ENCODE peak calls at places on chromosomes 7 and 10, in six cellular contexts. D is esophagus squamous epithelium, W is ovary, V is HCT116, X is right lobe of liver, U is NB4. L is an unnamed sample.

GRCh38 chr10:78502208-78502943 is 468.7 kb downstream of the RPS24 start:
- DNase-seq in U (peak; percentile 56), D (no peak), V (no peak), X (no peak), W (no peak), L (peak; percentile 67)

GRCh38 chr7:89771003-89771636 is 383.1 kb upstream of the STEAP1 start:
- DNase-seq in U (no peak), W (no peak), X (no peak), D (no peak), V (no peak), L (no peak)

GRCh38 chr7:57876-58275 is 134.5 kb upstream of the FAM20C start:
- DNase-seq in W (peak; percentile 28), X (peak; percentile 44), D (no peak), U (no peak), V (no peak), L (no peak)

GRCh38 chr10:92692085-92692671 is 2.4 kb downstream of the HHEX start:
- DNase-seq in X (peak; percentile 66), W (no peak), V (no peak), U (no peak), D (no peak), L (no peak)

GRCh38 chr7:158828343-158829020 is 827 bp downstream of the ESYT2 start:
- DNase-seq in X (peak; percentile 73), W (peak; percentile 80), U (peak; percentile 68), V (no peak), D (no peak), L (no peak)

GRCh38 chr7:81577642-81578349 is 192.1 kb downstream of the HGF start:
- DNase-seq in D (no peak), W (no peak), V (no peak), U (no peak), X (no peak), L (no peak)

GRCh38 chr10:6203331-6204062 is 765 bp downstream of the PFKFB3 start:
- DNase-seq in W (peak; percentile 81), D (no peak), U (peak; percentile 66), V (no peak), X (peak; percentile 72), L (peak; percentile 47)

GRCh38 chr10:119543814-119544642 is 1.5 kb upstream of the RGS10 start:
- DNase-seq in W (no peak), D (no peak), V (no peak), X (no peak), U (no peak), L (no peak)

GRCh38 chr10:127117125-127117524 is 79.3 kb downstream of the INSYN2A start:
- DNase-seq in U (peak; percentile 57), D (no peak), W (peak; percentile 69), X (no peak), V (no peak), L (peak; percentile 64)

GRCh38 chr10:20276127-20276979 is 460.1 kb downstream of the PLXDC2 start:
- DNase-seq in W (no peak), D (no peak), U (no peak), V (no peak), X (no peak), L (no peak)

GRCh38 chr10:70084189-70084588 is 31.5 kb downstream of the MACROH2A2 start:
- DNase-seq in D (no peak), W (no peak), U (peak; percentile 16), V (no peak), X (no peak), L (no peak)

GRCh38 chr10:127338391-127339108 is 142.2 kb upstream of the INSYN2A start:
- DNase-seq in U (no peak), V (no peak), D (no peak), X (no peak), W (no peak), L (no peak)

GRCh38 chr7:157007470-157008066 is 2.9 kb downstream of the MNX1 start:
- DNase-seq in D (no peak), W (no peak), V (no peak), X (no peak), U (no peak), L (no peak)

GRCh38 chr7:137036768-137037167 is 168.3 kb downstream of the CHRM2 start:
- DNase-seq in X (no peak), U (no peak), D (no peak), W (no peak), V (no peak), L (peak; percentile 60)

GRCh38 chr7:134639061-134639460 is 7.6 kb upstream of the BPGM start:
- DNase-seq in D (no peak), X (no peak), W (no peak), U (no peak), V (no peak), L (no peak)

GRCh38 chr7:55415173-55415778 is 50.1 kb downstream of the LANCL2 start:
- DNase-seq in U (peak; percentile 82), V (peak; percentile 43), D (peak; percentile 14), X (peak; percentile 80), W (peak; percentile 82), L (peak; percentile 65)

GRCh38 chr10:49235392-49235791 is 47.2 kb upstream of the TMEM273 start:
- DNase-seq in V (no peak), W (no peak), X (no peak), U (no peak), D (no peak), L (no peak)

GRCh38 chr10:581776-582330 is 107.6 kb downstream of the DIP2C start:
- DNase-seq in V (no peak), D (no peak), W (no peak), X (no peak), U (no peak), L (peak; percentile 74)

DNA sequence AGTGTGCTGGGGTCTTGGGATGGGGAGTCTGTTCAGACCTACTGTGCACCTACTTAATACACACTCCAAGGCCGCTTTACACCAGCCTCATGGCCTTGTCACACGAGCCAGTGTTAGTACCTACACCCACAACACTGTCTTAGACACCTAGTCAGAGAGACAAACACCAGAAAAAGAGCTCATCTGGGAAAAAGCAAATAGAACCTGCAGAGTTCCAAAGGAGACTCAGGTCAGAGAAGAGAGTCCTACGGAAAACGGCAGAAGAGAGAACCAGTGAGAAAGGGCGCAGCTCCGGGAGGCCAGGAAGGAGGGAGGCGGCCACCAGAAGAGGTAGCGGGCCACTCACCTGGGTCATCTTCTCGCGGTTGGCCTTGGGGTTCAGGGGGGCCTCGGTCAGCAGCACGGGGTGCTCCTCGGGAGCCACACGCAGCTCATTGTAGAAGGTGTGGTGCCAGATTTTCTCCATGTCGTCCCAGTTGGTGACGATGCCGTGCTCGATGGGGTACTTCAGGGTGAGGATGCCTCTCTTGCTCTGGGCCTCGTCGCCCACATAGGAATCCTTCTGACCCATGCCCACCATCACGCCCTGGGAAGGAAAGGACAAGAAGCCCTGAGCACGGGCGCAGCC is 105.3 kb upstream of the TNRC18 start:
- DNase-seq in D (no peak), X (no peak), W (no peak), U (peak; percentile 46), V (no peak), L (no peak)
- TF ChIP-seq POLR2A in D (no peak), X (no peak), W (no peak), U (no peak), V (no peak), L (no peak)

GRCh38 chr7:155303897-155304296 is 6.2 kb downstream of the INSIG1 start:
- DNase-seq in V (no peak), D (no peak), X (no peak), U (no peak), W (no peak), L (no peak)

GRCh38 chr7:155300641-155301452 is 3.2 kb downstream of the INSIG1 start:
- DNase-seq in W (no peak), D (no peak), X (peak; percentile 64), V (no peak), U (no peak), L (no peak)

GRCh38 chr7:155299539-155300202 is 2.0 kb downstream of the INSIG1 start:
- DNase-seq in X (peak; percentile 46), W (no peak), U (peak; percentile 45), D (no peak), V (no peak), L (no peak)

GRCh38 chr7:155305251-155305904 is 7.7 kb downstream of the INSIG1 start:
- DNase-seq in W (no peak), U (no peak), V (no peak), D (no peak), X (no peak), L (no peak)

GRCh38 chr7:155303039-155303593 is 5.4 kb downstream of the INSIG1 start:
- DNase-seq in X (no peak), W (no peak), D (no peak), U (no peak), V (no peak), L (no peak)
- TF ChIP-seq POLR2A in X (no peak), W (no peak), D (no peak), U (no peak), V (no peak), L (no peak)

DNA sequence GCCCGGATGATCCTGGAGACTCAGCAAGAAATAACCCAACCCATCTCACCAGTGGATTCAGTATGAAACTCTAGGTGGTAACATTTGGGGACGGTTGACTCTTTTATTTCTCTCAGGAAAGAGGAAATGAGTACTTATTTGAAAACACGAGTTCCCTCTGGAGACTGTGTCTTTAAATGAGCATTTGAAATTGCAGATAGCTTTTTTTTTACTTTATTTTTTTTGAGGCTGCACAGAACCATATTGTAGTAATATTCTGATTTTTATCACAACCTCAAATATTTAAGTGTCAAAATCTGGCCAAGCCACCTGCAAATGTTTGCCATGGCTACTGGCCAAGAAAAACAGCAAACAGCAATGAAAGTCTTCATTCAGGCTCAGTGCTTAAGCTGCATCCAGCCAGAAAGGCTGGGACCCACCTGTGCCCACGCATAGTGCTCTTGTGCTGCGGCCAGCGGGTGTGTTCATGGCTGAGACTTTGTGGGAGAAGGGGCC is 160.8 kb downstream of the CREB5 start:
- DNase-seq in U (no peak), W (no peak), D (no peak), X (peak; percentile 47), V (no peak), L (peak; percentile 47)
- TF ChIP-seq POLR2A in U (no peak), W (no peak), D (no peak), X (no peak), V (no peak), L (no peak)

GRCh38 chr7:3924277-3924676 is 623.2 kb downstream of the SDK1 start:
- DNase-seq in X (no peak), W (no peak), D (no peak), U (no peak), V (no peak), L (no peak)
- TF ChIP-seq POLR2A in X (no peak), W (no peak), D (no peak), U (no peak), V (no peak), L (no peak)

DNA sequence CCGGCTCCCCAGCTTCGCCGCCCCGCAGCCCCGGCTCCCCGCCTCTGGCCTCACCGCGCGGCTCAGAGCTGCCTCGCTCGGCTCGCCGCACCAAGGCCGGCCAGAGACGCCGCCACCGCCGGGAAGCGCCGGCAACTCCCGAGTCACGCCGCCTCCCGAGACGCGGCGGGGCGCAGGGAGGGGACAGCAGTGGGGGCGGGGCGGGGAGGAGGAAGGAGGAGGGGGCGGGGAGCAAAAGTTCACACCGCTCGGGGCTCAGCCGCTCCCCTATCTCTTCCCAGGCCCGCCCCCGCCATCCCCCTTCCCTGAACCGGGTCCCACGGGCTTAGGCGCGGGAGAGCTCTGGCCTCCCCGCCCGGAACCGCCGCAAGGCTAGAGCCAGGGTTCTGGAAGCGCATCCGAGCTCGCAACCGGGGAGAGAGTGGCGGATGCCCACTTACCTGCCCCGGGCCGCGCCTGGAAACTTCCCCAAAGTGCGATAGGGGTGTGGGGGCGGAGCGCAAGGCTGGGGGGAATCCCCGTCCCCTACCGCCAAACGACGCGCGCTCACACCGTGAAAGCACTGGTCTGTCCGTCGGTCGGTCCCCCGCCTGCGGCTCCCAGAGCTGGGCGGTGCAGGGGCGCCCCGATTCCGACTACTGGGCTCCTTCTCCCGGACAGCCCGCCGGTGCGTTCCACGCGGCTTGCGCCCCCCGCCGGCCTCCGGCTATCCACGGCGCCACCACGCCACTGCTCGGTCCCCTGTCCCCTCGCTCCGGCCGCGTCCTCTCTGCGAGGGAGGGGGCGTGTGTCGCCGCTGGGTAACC is 925 bp downstream of the CHST15 start:
- DNase-seq in U (no peak), X (peak; percentile 72), V (no peak), D (peak; percentile 53), W (peak; percentile 81), L (no peak)
- TF ChIP-seq POLR2A in U (no peak), X (no peak), V (peak; percentile 26), D (peak; percentile 66), W (peak; percentile 8), L (no peak)